ENCODE peak calls at places on chromosomes 1 and 21, in five cellular contexts. One of them, this sample, is unnamed.

GRCh38 chr1:160503087-160503486 is 20.0 kb downstream of the SLAMF6 start:
- DNase-seq in AG09309: no peak
- DNase-seq in ovary: no peak
- DNase-seq in fibroblast of pulmonary artery: no peak
- DNase-seq in fibroblast of lung: no peak
- DNase-seq in this sample: no peak

GRCh38 chr1:182143825-182144661 is 82.5 kb upstream of the ZNF648 start:
- DNase-seq in AG09309: peak; percentile 82
- DNase-seq in ovary: peak; percentile 84
- DNase-seq in fibroblast of pulmonary artery: peak; percentile 80
- DNase-seq in fibroblast of lung: peak; percentile 90
- DNase-seq in this sample: peak; percentile 97

GRCh38 chr1:154736840-154737239 is 128.9 kb upstream of the ADAR start:
- DNase-seq in AG09309: peak; percentile 46
- DNase-seq in ovary: no peak
- DNase-seq in fibroblast of pulmonary artery: peak; percentile 86
- DNase-seq in fibroblast of lung: no peak
- DNase-seq in this sample: peak; percentile 74

GRCh38 chr21:33039542-33039941 is 13.8 kb downstream of the OLIG2 start:
- DNase-seq in AG09309: no peak
- DNase-seq in ovary: no peak
- DNase-seq in fibroblast of pulmonary artery: no peak
- DNase-seq in fibroblast of lung: no peak
- DNase-seq in this sample: no peak

GRCh38 chr1:51237714-51238403 is 1.8 kb downstream of the RNF11 start:
- DNase-seq in AG09309: no peak
- DNase-seq in ovary: no peak
- DNase-seq in fibroblast of pulmonary artery: no peak
- DNase-seq in fibroblast of lung: peak; percentile 50
- DNase-seq in this sample: peak; percentile 63

GRCh38 chr1:206714331-206715058 is 29.8 kb downstream of the MAPKAPK2 start:
- DNase-seq in AG09309: peak; percentile 73
- DNase-seq in ovary: no peak
- DNase-seq in fibroblast of pulmonary artery: no peak
- DNase-seq in fibroblast of lung: peak; percentile 90
- DNase-seq in this sample: peak; percentile 87

GRCh38 chr1:175823401-175823800 is 80.0 kb upstream of the TNR start:
- DNase-seq in AG09309: no peak
- DNase-seq in ovary: no peak
- DNase-seq in fibroblast of pulmonary artery: no peak
- DNase-seq in fibroblast of lung: no peak
- DNase-seq in this sample: peak; percentile 51

GRCh38 chr1:76958808-76959207 is 91.5 kb downstream of the ST6GALNAC5 start:
- DNase-seq in AG09309: no peak
- DNase-seq in ovary: no peak
- DNase-seq in fibroblast of pulmonary artery: no peak
- DNase-seq in fibroblast of lung: no peak
- DNase-seq in this sample: no peak

GRCh38 chr1:216216304-216216703 is 206.9 kb downstream of the USH2A start:
- DNase-seq in AG09309: no peak
- DNase-seq in ovary: no peak
- DNase-seq in fibroblast of pulmonary artery: no peak
- DNase-seq in fibroblast of lung: no peak
- DNase-seq in this sample: no peak

GRCh38 chr1:8862528-8862927 is 16.0 kb downstream of the ENO1 start:
- DNase-seq in AG09309: no peak
- DNase-seq in ovary: no peak
- DNase-seq in fibroblast of pulmonary artery: no peak
- DNase-seq in fibroblast of lung: no peak
- DNase-seq in this sample: no peak

GRCh38 chr1:21857142-21857839 is 45.2 kb downstream of the LDLRAD2 start:
- DNase-seq in AG09309: peak; percentile 35
- DNase-seq in ovary: no peak
- DNase-seq in fibroblast of pulmonary artery: no peak
- DNase-seq in fibroblast of lung: peak; percentile 12
- DNase-seq in this sample: peak; percentile 78

GRCh38 chr1:51417496-51418383 is 87.4 kb upstream of the TTC39A start:
- DNase-seq in AG09309: no peak
- DNase-seq in ovary: no peak
- DNase-seq in fibroblast of pulmonary artery: peak; percentile 64
- DNase-seq in fibroblast of lung: peak; percentile 22
- DNase-seq in this sample: peak; percentile 7

GRCh38 chr1:1059494-1060280 is 14.4 kb downstream of the RNF223 start:
- DNase-seq in AG09309: no peak
- DNase-seq in ovary: peak; percentile 78
- DNase-seq in fibroblast of pulmonary artery: peak; percentile 60
- DNase-seq in fibroblast of lung: peak; percentile 63
- DNase-seq in this sample: peak; percentile 53

GRCh38 chr21:36080386-36080785 is 10.6 kb downstream of the CBR1 start:
- DNase-seq in AG09309: no peak
- DNase-seq in ovary: no peak
- DNase-seq in fibroblast of pulmonary artery: no peak
- DNase-seq in fibroblast of lung: no peak
- DNase-seq in this sample: no peak

GRCh38 chr1:61143821-61144220 is 61.5 kb downstream of the NFIA start:
- DNase-seq in AG09309: no peak
- DNase-seq in ovary: no peak
- DNase-seq in fibroblast of pulmonary artery: no peak
- DNase-seq in fibroblast of lung: no peak
- DNase-seq in this sample: no peak

GRCh38 chr1:203135636-203136305 is 8.2 kb downstream of the ADORA1 start:
- DNase-seq in AG09309: no peak
- DNase-seq in ovary: no peak
- DNase-seq in fibroblast of pulmonary artery: no peak
- DNase-seq in fibroblast of lung: no peak
- DNase-seq in this sample: no peak

GRCh38 chr1:235940282-235940681 is 73.6 kb upstream of the LYST start:
- DNase-seq in AG09309: no peak
- DNase-seq in ovary: no peak
- DNase-seq in fibroblast of pulmonary artery: no peak
- DNase-seq in fibroblast of lung: no peak
- DNase-seq in this sample: no peak

GRCh38 chr1:234659538-234659937 is 49.6 kb upstream of the IRF2BP2 start:
- DNase-seq in AG09309: no peak
- DNase-seq in ovary: peak; percentile 54
- DNase-seq in fibroblast of pulmonary artery: peak; percentile 69
- DNase-seq in fibroblast of lung: peak; percentile 68
- DNase-seq in this sample: peak; percentile 91

GRCh38 chr1:197312163-197312562 is 44.1 kb downstream of the CRB1 start:
- DNase-seq in AG09309: no peak
- DNase-seq in ovary: no peak
- DNase-seq in fibroblast of pulmonary artery: no peak
- DNase-seq in fibroblast of lung: no peak
- DNase-seq in this sample: no peak

GRCh38 chr1:172167801-172168596 is 252.5 kb upstream of the C1orf105 start:
- DNase-seq in AG09309: peak; percentile 71
- DNase-seq in ovary: no peak
- DNase-seq in fibroblast of pulmonary artery: peak; percentile 92
- DNase-seq in fibroblast of lung: peak; percentile 85
- DNase-seq in this sample: peak; percentile 94

GRCh38 chr1:235404190-235404589 is 37.0 kb downstream of the TBCE start:
- DNase-seq in AG09309: no peak
- DNase-seq in ovary: no peak
- DNase-seq in fibroblast of pulmonary artery: peak; percentile 48
- DNase-seq in fibroblast of lung: no peak
- DNase-seq in this sample: no peak

GRCh38 chr21:16535100-16535418 is 805.3 kb downstream of the USP25 start:
- DNase-seq in AG09309: peak; percentile 67
- DNase-seq in ovary: peak; percentile 88
- DNase-seq in fibroblast of pulmonary artery: peak; percentile 97
- DNase-seq in fibroblast of lung: peak; percentile 88
- DNase-seq in this sample: peak; percentile 96

GRCh38 chr1:8116892-8117262 is 90.8 kb upstream of the ERRFI1 start:
- DNase-seq in AG09309: no peak
- DNase-seq in ovary: peak; percentile 74
- DNase-seq in fibroblast of pulmonary artery: peak; percentile 85
- DNase-seq in fibroblast of lung: peak; percentile 97
- DNase-seq in this sample: peak; percentile 93

GRCh38 chr21:39633770-39634181 is 21.0 kb downstream of the B3GALT5 start:
- DNase-seq in AG09309: peak; percentile 98
- DNase-seq in ovary: no peak
- DNase-seq in fibroblast of pulmonary artery: peak; percentile 16
- DNase-seq in fibroblast of lung: peak; percentile 87
- DNase-seq in this sample: peak; percentile 92

GRCh38 chr1:4972761-4973320 is 318.4 kb downstream of the AJAP1 start:
- DNase-seq in AG09309: no peak
- DNase-seq in ovary: no peak
- DNase-seq in fibroblast of pulmonary artery: no peak
- DNase-seq in fibroblast of lung: no peak
- DNase-seq in this sample: no peak

GRCh38 chr1:224670506-224670905 is 54.4 kb downstream of the CNIH3 start:
- DNase-seq in AG09309: no peak
- DNase-seq in ovary: no peak
- DNase-seq in fibroblast of pulmonary artery: peak; percentile 13
- DNase-seq in fibroblast of lung: no peak
- DNase-seq in this sample: peak; percentile 66

GRCh38 chr21:31343030-31343510 is 991 bp downstream of the TIAM1 start:
- DNase-seq in AG09309: no peak
- DNase-seq in ovary: no peak
- DNase-seq in fibroblast of pulmonary artery: no peak
- DNase-seq in fibroblast of lung: no peak
- DNase-seq in this sample: no peak
- H3K4me3 ChIP-seq in AG09309: peak overlapping the region; percentile 62
- H3K4me3 ChIP-seq in ovary: no peak overlapping the region
- H3K4me3 ChIP-seq in fibroblast of pulmonary artery: peak overlapping the region; percentile 66
- H3K4me3 ChIP-seq in fibroblast of lung: peak overlapping the region; percentile 63
- H3K4me3 ChIP-seq in this sample: peak overlapping the region; percentile 63

GRCh38 chr1:214445201-214445600 is 106.2 kb downstream of the PTPN14 start:
- DNase-seq in AG09309: no peak
- DNase-seq in ovary: no peak
- DNase-seq in fibroblast of pulmonary artery: no peak
- DNase-seq in fibroblast of lung: peak; percentile 42
- DNase-seq in this sample: peak; percentile 84

GRCh38 chr1:214447557-214447871 is 103.9 kb downstream of the PTPN14 start:
- DNase-seq in AG09309: no peak
- DNase-seq in ovary: no peak
- DNase-seq in fibroblast of pulmonary artery: no peak
- DNase-seq in fibroblast of lung: peak; percentile 23
- DNase-seq in this sample: no peak

GRCh38 chr1:214446772-214447556 is 104.4 kb downstream of the PTPN14 start:
- DNase-seq in AG09309: peak; percentile 66
- DNase-seq in ovary: no peak
- DNase-seq in fibroblast of pulmonary artery: peak; percentile 88
- DNase-seq in fibroblast of lung: peak; percentile 84
- DNase-seq in this sample: peak; percentile 95

GRCh38 chr1:214445846-214446614 is 105.4 kb downstream of the PTPN14 start:
- DNase-seq in AG09309: peak; percentile 94
- DNase-seq in ovary: no peak
- DNase-seq in fibroblast of pulmonary artery: peak; percentile 54
- DNase-seq in fibroblast of lung: peak; percentile 87
- DNase-seq in this sample: peak; percentile 98

DNA sequence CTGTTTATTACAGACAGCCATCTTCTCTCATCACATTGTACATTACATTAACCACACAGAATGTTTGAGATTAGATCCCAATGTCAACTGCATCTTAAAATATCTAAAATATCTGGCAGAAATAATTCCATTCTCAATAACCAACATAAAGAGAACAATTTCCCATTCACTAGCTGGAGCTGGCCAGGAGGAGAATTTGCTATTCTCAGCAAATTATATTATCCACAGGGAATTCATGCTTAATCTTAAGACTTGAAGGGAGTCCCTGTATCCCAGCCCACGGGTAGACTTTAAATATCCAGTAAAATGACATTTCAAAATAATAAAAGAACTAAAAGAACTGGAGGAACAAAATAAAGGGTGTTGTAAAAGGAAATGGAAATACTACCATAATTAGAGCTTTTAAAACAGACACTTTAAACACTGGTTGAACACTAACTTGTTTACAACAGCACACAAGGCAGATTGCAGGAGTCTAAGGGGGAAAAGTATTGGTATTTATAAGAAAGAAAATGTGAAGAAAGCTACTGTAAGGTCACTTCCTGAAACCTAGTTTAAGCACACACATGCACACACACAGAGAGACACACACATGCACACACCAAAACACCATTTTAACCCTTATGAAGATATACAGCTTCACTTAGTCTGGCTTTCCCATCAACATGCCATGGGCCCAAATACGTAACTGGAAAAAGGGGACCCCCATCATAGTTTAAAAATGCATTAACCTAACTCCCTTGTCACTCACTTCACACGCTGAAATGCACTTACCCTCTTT is 107.1 kb downstream of the PTPN14 start:
- DNase-seq in AG09309: no peak
- DNase-seq in ovary: no peak
- DNase-seq in fibroblast of pulmonary artery: no peak
- DNase-seq in fibroblast of lung: no peak
- DNase-seq in this sample: no peak
- H3K4me3 ChIP-seq in AG09309: no peak overlapping the region
- H3K4me3 ChIP-seq in ovary: no peak overlapping the region
- H3K4me3 ChIP-seq in fibroblast of pulmonary artery: no peak overlapping the region
- H3K4me3 ChIP-seq in fibroblast of lung: no peak overlapping the region
- H3K4me3 ChIP-seq in this sample: no peak overlapping the region

DNA sequence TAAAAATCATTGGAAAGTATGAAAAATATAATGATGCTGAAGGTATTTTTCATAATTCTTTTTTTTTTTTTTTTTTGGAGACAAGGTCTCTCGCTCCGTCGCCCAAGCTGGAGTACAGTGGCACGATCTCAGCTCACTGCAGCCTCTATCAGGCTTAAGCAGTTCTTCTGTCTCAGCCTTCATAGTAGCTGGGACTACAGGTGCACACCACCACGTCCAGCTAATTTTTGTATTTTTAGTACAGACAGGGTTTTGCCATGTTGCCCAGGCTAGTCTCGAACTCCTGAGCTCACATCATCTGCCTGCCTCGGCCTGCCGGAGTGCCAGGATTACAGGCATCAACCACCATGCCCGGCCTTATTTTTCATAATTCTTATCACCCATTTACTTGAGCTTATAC is 13.3 kb downstream of the SMAP2 start:
- DNase-seq in AG09309: no peak
- DNase-seq in ovary: no peak
- DNase-seq in fibroblast of pulmonary artery: no peak
- DNase-seq in fibroblast of lung: no peak
- DNase-seq in this sample: no peak
- H3K4me3 ChIP-seq in AG09309: no peak overlapping the region
- H3K4me3 ChIP-seq in ovary: no peak overlapping the region
- H3K4me3 ChIP-seq in fibroblast of pulmonary artery: no peak overlapping the region
- H3K4me3 ChIP-seq in fibroblast of lung: no peak overlapping the region
- H3K4me3 ChIP-seq in this sample: no peak overlapping the region

DNA sequence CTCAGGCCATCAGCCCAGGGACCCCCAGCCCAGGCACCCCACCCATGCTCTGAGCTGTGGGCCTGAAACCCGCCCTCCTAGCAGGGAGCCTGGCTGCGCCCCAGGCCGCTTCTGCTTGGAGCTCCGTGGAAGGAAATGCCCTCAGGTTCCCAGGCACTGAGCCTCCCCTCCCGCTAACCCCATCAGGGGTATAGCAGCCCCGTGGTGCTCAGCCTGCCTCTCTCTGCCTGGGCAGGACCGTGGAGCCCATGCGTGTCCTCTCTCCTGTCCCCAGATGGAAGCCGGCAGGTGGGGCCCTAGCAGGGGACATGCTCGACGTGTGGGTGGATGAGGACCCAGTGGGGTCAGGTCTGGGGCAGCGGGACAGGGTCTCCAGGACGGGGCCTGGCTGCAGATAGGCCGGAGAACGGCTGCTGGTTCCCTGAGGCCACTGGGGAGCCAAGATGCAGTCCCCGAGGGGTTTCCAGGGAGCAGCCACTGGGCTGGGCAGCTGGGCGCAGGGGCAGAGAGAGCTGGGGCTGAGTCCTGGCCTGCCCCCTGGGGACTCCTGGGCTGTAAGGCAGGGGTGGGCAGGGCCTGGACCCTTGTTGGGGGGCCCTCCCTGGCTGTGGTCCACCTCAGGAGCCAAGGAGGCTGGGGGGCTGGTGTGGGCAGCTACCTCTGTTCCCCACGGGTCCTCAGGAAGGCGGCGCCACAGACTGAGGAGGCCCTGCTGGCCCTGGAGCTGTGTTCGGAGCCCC is 75.5 kb downstream of the MORN1 start:
- DNase-seq in AG09309: no peak
- DNase-seq in ovary: no peak
- DNase-seq in fibroblast of pulmonary artery: no peak
- DNase-seq in fibroblast of lung: no peak
- DNase-seq in this sample: no peak
- H3K4me3 ChIP-seq in AG09309: no peak overlapping the region
- H3K4me3 ChIP-seq in ovary: no peak overlapping the region
- H3K4me3 ChIP-seq in fibroblast of pulmonary artery: no peak overlapping the region
- H3K4me3 ChIP-seq in fibroblast of lung: no peak overlapping the region
- H3K4me3 ChIP-seq in this sample: no peak overlapping the region